ENCODE peak calls at places on chromosomes 4 and X, in six cellular contexts. One of them, this sample, is unnamed.

GRCh38 chr4:153014460-153014859 is 78.3 kb downstream of the FHDC1 start:
- DNase-seq in hypothalamus: no peak
- DNase-seq in CD4-positive, CD25-positive, alpha-beta regulatory T cell: no peak
- DNase-seq in anterior cingulate cortex: no peak
- DNase-seq in body of pancreas: no peak
- DNase-seq in AG08396: peak
- DNase-seq in this sample: peak

GRCh38 chr4:172412851-172413250 is 599.6 kb downstream of the GALNTL6 start:
- DNase-seq in hypothalamus: no peak
- DNase-seq in CD4-positive, CD25-positive, alpha-beta regulatory T cell: no peak
- DNase-seq in anterior cingulate cortex: no peak
- DNase-seq in body of pancreas: no peak
- DNase-seq in AG08396: no peak
- DNase-seq in this sample: peak

GRCh38 chr4:2364654-2365053 is 53.8 kb downstream of the ZFYVE28 start:
- DNase-seq in hypothalamus: no peak
- DNase-seq in CD4-positive, CD25-positive, alpha-beta regulatory T cell: peak
- DNase-seq in anterior cingulate cortex: no peak
- DNase-seq in body of pancreas: peak
- DNase-seq in AG08396: peak
- DNase-seq in this sample: peak

GRCh38 chrX:20432048-20432447 is 165.3 kb upstream of the RPS6KA3 start:
- DNase-seq in hypothalamus: no peak
- DNase-seq in CD4-positive, CD25-positive, alpha-beta regulatory T cell: no peak
- DNase-seq in anterior cingulate cortex: no peak
- DNase-seq in body of pancreas: no peak
- DNase-seq in AG08396: no peak
- DNase-seq in this sample: no peak

GRCh38 chr4:85565761-85566480 is 91.0 kb downstream of the ARHGAP24 start:
- DNase-seq in hypothalamus: no peak
- DNase-seq in CD4-positive, CD25-positive, alpha-beta regulatory T cell: no peak
- DNase-seq in anterior cingulate cortex: no peak
- DNase-seq in body of pancreas: no peak
- DNase-seq in AG08396: peak
- DNase-seq in this sample: no peak

GRCh38 chrX:41095174-41095573 is 9.9 kb downstream of the USP9X start:
- DNase-seq in hypothalamus: no peak
- DNase-seq in CD4-positive, CD25-positive, alpha-beta regulatory T cell: no peak
- DNase-seq in anterior cingulate cortex: no peak
- DNase-seq in body of pancreas: no peak
- DNase-seq in AG08396: no peak
- DNase-seq in this sample: no peak

GRCh38 chrX:73728518-73729023 is 165.6 kb downstream of the CHIC1 start:
- DNase-seq in hypothalamus: peak
- DNase-seq in CD4-positive, CD25-positive, alpha-beta regulatory T cell: no peak
- DNase-seq in anterior cingulate cortex: no peak
- DNase-seq in body of pancreas: no peak
- DNase-seq in AG08396: no peak
- DNase-seq in this sample: no peak

GRCh38 chrX:63434665-63435064 is 83.5 kb upstream of the SPIN4 start:
- DNase-seq in hypothalamus: no peak
- DNase-seq in CD4-positive, CD25-positive, alpha-beta regulatory T cell: no peak
- DNase-seq in anterior cingulate cortex: no peak
- DNase-seq in body of pancreas: peak
- DNase-seq in AG08396: no peak
- DNase-seq in this sample: no peak

GRCh38 chr4:15982833-15983528 is 20.0 kb upstream of the FGFBP2 start:
- DNase-seq in hypothalamus: no peak
- DNase-seq in CD4-positive, CD25-positive, alpha-beta regulatory T cell: no peak
- DNase-seq in anterior cingulate cortex: no peak
- DNase-seq in body of pancreas: no peak
- DNase-seq in AG08396: no peak
- DNase-seq in this sample: no peak

GRCh38 chrX:68588653-68589371 is 58.7 kb upstream of the STARD8 start:
- DNase-seq in hypothalamus: no peak
- DNase-seq in CD4-positive, CD25-positive, alpha-beta regulatory T cell: no peak
- DNase-seq in anterior cingulate cortex: no peak
- DNase-seq in body of pancreas: no peak
- DNase-seq in AG08396: no peak
- DNase-seq in this sample: no peak

GRCh38 chr4:75180790-75181776 is 248.2 kb downstream of the PARM1 start:
- DNase-seq in hypothalamus: no peak
- DNase-seq in CD4-positive, CD25-positive, alpha-beta regulatory T cell: peak
- DNase-seq in anterior cingulate cortex: no peak
- DNase-seq in body of pancreas: peak
- DNase-seq in AG08396: peak
- DNase-seq in this sample: no peak

GRCh38 chr4:99067617-99068016 is 21.0 kb downstream of the ADH5 start:
- DNase-seq in hypothalamus: no peak
- DNase-seq in CD4-positive, CD25-positive, alpha-beta regulatory T cell: no peak
- DNase-seq in anterior cingulate cortex: no peak
- DNase-seq in body of pancreas: no peak
- DNase-seq in AG08396: no peak
- DNase-seq in this sample: no peak

GRCh38 chr4:85496146-85496849 is 21.3 kb downstream of the ARHGAP24 start:
- DNase-seq in hypothalamus: no peak
- DNase-seq in CD4-positive, CD25-positive, alpha-beta regulatory T cell: no peak
- DNase-seq in anterior cingulate cortex: no peak
- DNase-seq in body of pancreas: no peak
- DNase-seq in AG08396: no peak
- DNase-seq in this sample: peak

GRCh38 chr4:87679449-87680169 is 29.5 kb downstream of the DMP1 start:
- DNase-seq in hypothalamus: peak
- DNase-seq in CD4-positive, CD25-positive, alpha-beta regulatory T cell: peak
- DNase-seq in anterior cingulate cortex: peak
- DNase-seq in body of pancreas: peak
- DNase-seq in AG08396: peak
- DNase-seq in this sample: peak

GRCh38 chr4:78169728-78170127 is 112.6 kb downstream of the FRAS1 start:
- DNase-seq in hypothalamus: no peak
- DNase-seq in CD4-positive, CD25-positive, alpha-beta regulatory T cell: no peak
- DNase-seq in anterior cingulate cortex: no peak
- DNase-seq in body of pancreas: no peak
- DNase-seq in AG08396: no peak
- DNase-seq in this sample: no peak

GRCh38 chr4:128388352-128388630 is 100.7 kb upstream of the PGRMC2 start:
- DNase-seq in hypothalamus: no peak
- DNase-seq in CD4-positive, CD25-positive, alpha-beta regulatory T cell: no peak
- DNase-seq in anterior cingulate cortex: no peak
- DNase-seq in body of pancreas: no peak
- DNase-seq in AG08396: no peak
- DNase-seq in this sample: no peak

GRCh38 chr4:72888331-72888730 is 181.2 kb downstream of the COX18 start:
- DNase-seq in hypothalamus: no peak
- DNase-seq in CD4-positive, CD25-positive, alpha-beta regulatory T cell: no peak
- DNase-seq in anterior cingulate cortex: no peak
- DNase-seq in body of pancreas: no peak
- DNase-seq in AG08396: no peak
- DNase-seq in this sample: no peak

GRCh38 chr4:189659302-189659701 is 281.4 kb upstream of the FRG1 start:
- DNase-seq in hypothalamus: no peak
- DNase-seq in CD4-positive, CD25-positive, alpha-beta regulatory T cell: no peak
- DNase-seq in anterior cingulate cortex: no peak
- DNase-seq in body of pancreas: no peak
- DNase-seq in AG08396: no peak
- DNase-seq in this sample: no peak